ENCODE peak calls at places on chromosomes 5 and 9, in four cellular contexts. C, X, O and T are unnamed samples.

GRCh38 chr9:81526587-81526986 is 162.8 kb downstream of the TLE1 start:
- DNase-seq in C (no peak), O (no peak), X (no peak), T (no peak)

GRCh38 chr5:56564451-56565223 is 250.7 kb upstream of the MAP3K1 start:
- DNase-seq in C (peak), X (no peak), O (no peak), T (no peak)

GRCh38 chr5:144421411-144421810 is 250.7 kb downstream of the KCTD16 start:
- DNase-seq in X (no peak), O (no peak), C (no peak), T (no peak)

GRCh38 chr9:117744856-117745389 is 40.7 kb downstream of the TLR4 start:
- DNase-seq in O (no peak), X (peak), C (no peak), T (no peak)

GRCh38 chr9:87898151-87898550 is 15.5 kb downstream of the SPATA31E1 start:
- DNase-seq in C (no peak), X (no peak), O (no peak), T (no peak)

GRCh38 chr9:123478967-123479602 is 123.1 kb downstream of the CRB2 start:
- DNase-seq in X (no peak), C (no peak), O (no peak), T (no peak)

GRCh38 chr5:73122875-73123810 is 2.8 kb downstream of the TMEM171 start:
- DNase-seq in O (no peak), C (no peak), X (no peak), T (no peak)

GRCh38 chr5:115588640-115589039 is 13.6 kb downstream of the TICAM2 start:
- DNase-seq in O (no peak), C (no peak), X (no peak), T (no peak)

GRCh38 chr5:122937914-122938313 is 92.5 kb downstream of the SNX24 start:
- DNase-seq in C (no peak), X (no peak), O (no peak), T (no peak)

GRCh38 chr5:164346785-164347630 is 841.6 kb downstream of the MAT2B start:
- DNase-seq in C (no peak), X (no peak), O (no peak), T (no peak)

GRCh38 chr9:34374905-34375552 is 1.7 kb downstream of the MYORG start:
- DNase-seq in C (peak), X (no peak), O (no peak), T (no peak)

GRCh38 chr5:61257421-61257820 is 74.6 kb upstream of the ZSWIM6 start:
- DNase-seq in C (no peak), X (no peak), O (no peak), T (no peak)

GRCh38 chr5:171750316-171750788 is 35.3 kb upstream of the SMIM23 start:
- DNase-seq in O (no peak), X (peak), C (peak), T (peak)

GRCh38 chr9:20630241-20630943 is 8.1 kb upstream of the MLLT3 start:
- DNase-seq in X (no peak), O (no peak), C (no peak), T (no peak)

GRCh38 chr5:76145945-76146344 is 62.8 kb downstream of the SV2C start:
- DNase-seq in X (no peak), O (no peak), C (peak), T (peak)

GRCh38 chr9:91935066-91935729 is 14.8 kb downstream of the ROR2 start:
- DNase-seq in X (no peak), O (no peak), C (no peak), T (no peak)

GRCh38 chr5:177269976-177270375 is 33.5 kb downstream of the RAB24 start:
- DNase-seq in X (no peak), C (no peak), O (no peak), T (no peak)

GRCh38 chr9:21043841-21044240 is 12.4 kb upstream of the HACD4 start:
- DNase-seq in C (no peak), X (no peak), O (no peak), T (no peak)

GRCh38 chr5:132203464-132203818 is 24.2 kb downstream of the P4HA2 start:
- DNase-seq in C (no peak), O (no peak), X (no peak), T (no peak)

GRCh38 chr5:173629628-173630027 is 13.2 kb upstream of the BOD1 start:
- DNase-seq in O (no peak), C (no peak), X (peak), T (peak)

GRCh38 chr5:168291281-168291960 is at the start of gene WWC1:
- DNase-seq in X (peak), C (peak), O (peak), T (peak)

GRCh38 chr9:112278152-112278551 is 55.3 kb downstream of the PTBP3 start:
- DNase-seq in O (no peak), X (no peak), C (peak), T (no peak)

GRCh38 chr5:90092734-90093133 is 316.8 kb downstream of the CETN3 start:
- DNase-seq in O (no peak), X (no peak), C (no peak), T (no peak)

GRCh38 chr5:136805466-136805865 is 440.1 kb upstream of the TRPC7 start:
- DNase-seq in O (no peak), X (no peak), C (no peak), T (no peak)

GRCh38 chr5:155144956-155145355 is 131.4 kb downstream of the KIF4B start:
- DNase-seq in C (no peak), O (no peak), X (no peak), T (no peak)

GRCh38 chr9:91857291-91857781 is 92.7 kb downstream of the ROR2 start:
- DNase-seq in X (peak), C (no peak), O (no peak), T (peak)

GRCh38 chr5:154087260-154087659 is 48.5 kb downstream of the MFAP3 start:
- DNase-seq in X (no peak), O (no peak), C (no peak), T (no peak)

GRCh38 chr9:134405527-134405926 is 79.3 kb downstream of the RXRA start:
- DNase-seq in O (no peak), X (no peak), C (no peak), T (no peak)

GRCh38 chr5:120683580-120683979 is 219.5 kb downstream of the PRR16 start:
- DNase-seq in C (no peak), O (no peak), X (peak), T (no peak)

GRCh38 chr5:179343021-179343781 is 2.1 kb downstream of the ADAMTS2 start:
- DNase-seq in O (no peak), X (no peak), C (no peak), T (no peak)

GRCh38 chr5:125274938-125275759 is 528.7 kb upstream of the ZNF608 start:
- DNase-seq in O (no peak), C (no peak), X (no peak), T (no peak)

GRCh38 chr9:125043631-125044030 is 99.7 kb downstream of the SCAI start:
- DNase-seq in X (no peak), C (no peak), O (no peak), T (no peak)

GRCh38 chr9:746661-747434 is 94.6 kb upstream of the DMRT1 start:
- DNase-seq in X (no peak), O (no peak), C (no peak), T (peak)

GRCh38 chr5:34898258-34898895 is 16.9 kb downstream of the RAD1 start:
- DNase-seq in C (peak), O (no peak), X (peak), T (peak)

GRCh38 chr5:10563132-10563939 is 534 bp upstream of the ANKRD33B start:
- DNase-seq in X (peak), O (no peak), C (no peak), T (no peak)

GRCh38 chr5:53537711-53538110 is 22.7 kb upstream of the NDUFS4 start:
- DNase-seq in C (no peak), O (no peak), X (no peak), T (no peak)

GRCh38 chr9:35945341-35946018 is 12.5 kb downstream of the OR2S2 start:
- DNase-seq in O (no peak), C (peak), X (peak), T (peak)

GRCh38 chr9:25678147-25678666 is at the start of gene TUSC1:
- DNase-seq in O (no peak), X (peak), C (no peak), T (no peak)

GRCh38 chr9:131733601-131734061 is 6.2 kb downstream of the RAPGEF1 start:
- DNase-seq in C (no peak), O (no peak), X (peak), T (no peak)

DNA sequence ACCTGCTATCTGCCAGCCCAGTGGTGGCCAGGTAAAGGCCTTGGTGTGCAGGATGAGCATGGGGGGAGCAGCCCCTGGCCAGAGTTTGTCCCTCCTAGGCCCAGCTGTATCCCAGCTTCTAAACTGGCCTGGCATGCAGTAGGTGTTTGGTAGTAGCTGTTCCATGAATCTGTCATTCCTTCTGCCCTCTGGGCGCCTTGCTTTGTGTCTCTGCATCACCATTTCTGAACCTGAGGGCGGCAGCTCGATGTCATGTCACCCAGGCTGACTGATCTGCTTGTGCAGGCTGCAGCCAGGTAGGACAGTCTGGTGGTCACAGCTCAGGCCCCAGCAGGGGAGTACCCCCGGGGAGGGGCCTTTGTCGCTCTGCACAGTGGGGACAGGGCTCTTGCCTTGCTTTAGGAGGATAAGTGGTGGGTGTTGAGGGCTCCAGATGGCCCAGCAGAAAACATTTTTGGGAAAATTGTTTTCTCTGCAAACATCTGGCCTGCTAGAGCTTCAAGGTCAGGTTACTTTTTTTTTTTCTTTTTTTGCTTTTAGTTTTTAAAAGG is 4.6 kb upstream of the SUSD3 start:
- DNase-seq in X (no peak), O (no peak), C (no peak), T (no peak)
- TF ChIP-seq TCF12 in X (no peak), O (no peak), C (no peak), T (no peak)

GRCh38 chr5:6633469-6634326 is 458 bp downstream of the SRD5A1 start:
- DNase-seq in X (peak), O (no peak), C (no peak), T (peak)
- TF ChIP-seq TCF12 in X (no peak), O (no peak), C (no peak), T (no peak)

GRCh38 chr5:12358371-12359090 is 454.3 kb upstream of the CTNND2 start:
- DNase-seq in X (no peak), C (no peak), O (no peak), T (no peak)
- TF ChIP-seq TCF12 in X (no peak), C (no peak), O (no peak), T (no peak)

DNA sequence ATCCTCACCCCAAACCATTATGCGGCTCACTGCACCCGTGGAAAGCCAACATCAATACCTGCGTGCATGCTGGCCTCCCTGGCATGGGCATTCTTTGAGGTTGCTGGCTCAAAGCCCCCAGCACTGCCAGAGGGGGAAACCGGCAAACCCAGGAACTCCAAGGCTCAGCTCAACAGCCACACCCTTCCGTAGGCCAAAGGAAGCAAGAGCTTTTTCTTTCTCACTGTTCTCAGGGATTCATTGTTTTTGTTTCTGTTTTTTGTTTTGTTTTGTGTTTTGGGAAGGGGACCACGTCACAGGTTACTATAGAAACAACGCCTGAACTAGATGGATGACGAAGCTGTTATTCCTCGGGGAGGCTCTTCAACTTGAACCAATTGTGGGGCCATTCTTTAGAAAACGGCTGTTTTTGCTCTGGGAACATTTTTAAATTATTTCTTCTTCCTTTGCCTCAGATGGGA is 28.3 kb upstream of the OBP2B start:
- DNase-seq in X (no peak), C (no peak), O (no peak), T (no peak)
- TF ChIP-seq TCF12 in X (no peak), C (no peak), O (no peak), T (no peak)

GRCh38 chr9:70571247-70571646 is 156.8 kb upstream of the KLF9 start:
- DNase-seq in X (no peak), C (peak), O (no peak), T (no peak)
- TF ChIP-seq TCF12 in X (no peak), C (no peak), O (no peak), T (no peak)